ENCODE peak calls at places on chromosomes 12 and 14, in ten cellular contexts. E is H7; W is Daoy; H is smooth muscle cell of the brain vasculature; Z is WERI-Rb-1; N is kidney glomerular epithelial cell; Q is activated T-cell treated with anti-CD3 and anti-CD28 coated beads, Interleukin-2, amount 50 U/mL, for 48 hours; M is effector memory CD4-positive, alpha-beta T cell; C is left colon; V is NCI-H524. Y is an unnamed sample.

GRCh38 chr12:89528434-89528833 is 2.6 kb upstream of the POC1B start:
- DNase-seq in E (no peak), W (no peak), H (no peak), Z (no peak), N (no peak), Q (no peak), M (no peak), C (no peak), V (no peak), Y (no peak)

GRCh38 chr14:36241183-36241582 is 64.7 kb upstream of the PTCSC3 start:
- DNase-seq in E (no peak), W (no peak), H (no peak), Z (no peak), N (no peak), Q (no peak), M (no peak), C (no peak), V (peak; percentile 36), Y (no peak)

GRCh38 chr12:47107926-47108325 is 28.2 kb upstream of the AMIGO2 start:
- DNase-seq in E (no peak), W (no peak), H (no peak), Z (no peak), N (no peak), Q (no peak), M (no peak), C (no peak), V (no peak), Y (no peak)

GRCh38 chr12:46446645-46447044 is 74.1 kb upstream of the SLC38A2 start:
- DNase-seq in E (no peak), W (no peak), H (no peak), Z (no peak), N (peak; percentile 28), Q (no peak), M (no peak), C (no peak), V (no peak), Y (no peak)

GRCh38 chr12:65308601-65309071 is 30.2 kb downstream of the MSRB3 start:
- DNase-seq in E (no peak), W (peak; percentile 58), H (no peak), Z (no peak), N (no peak), Q (no peak), M (no peak), C (no peak), V (no peak), Y (no peak)

GRCh38 chr14:33057585-33057984 is 118.9 kb downstream of the NPAS3 start:
- DNase-seq in E (no peak), W (no peak), H (no peak), Z (no peak), N (no peak), Q (no peak), M (no peak), C (no peak), V (no peak), Y (no peak)

GRCh38 chr12:98408681-98409080 is 106.7 kb upstream of the TMPO start:
- DNase-seq in E (no peak), W (no peak), H (no peak), Z (no peak), N (no peak), Q (no peak), M (no peak), C (no peak), V (no peak), Y (no peak)

GRCh38 chr12:51262758-51263177 is 7.4 kb downstream of the SMAGP start:
- DNase-seq in E (peak; percentile 67), W (peak; percentile 75), H (no peak), Z (peak; percentile 34), N (peak; percentile 36), Q (no peak), M (no peak), C (peak; percentile 85), V (peak; percentile 13), Y (no peak)

GRCh38 chr12:78209851-78210493 is 379.3 kb downstream of the NAV3 start:
- DNase-seq in E (no peak), W (no peak), H (no peak), Z (peak; percentile 75), N (no peak), Q (no peak), M (no peak), C (no peak), V (peak; percentile 98), Y (no peak)